ENCODE peak calls at places on chromosomes 4 and X, in four cellular contexts. One of them, this sample, is unnamed.

GRCh38 chrX:1506916-1507315 is 30.1 kb downstream of the P2RY8 start:
- DNase-seq in IMR-90: no peak
- DNase-seq in H9: no peak
- DNase-seq in AG04450: no peak
- DNase-seq in this sample: no peak

GRCh38 chr4:54050214-54050904 is 14.0 kb downstream of the CHIC2 start:
- DNase-seq in IMR-90: peak; percentile 78
- DNase-seq in H9: no peak
- DNase-seq in AG04450: peak; percentile 32
- DNase-seq in this sample: no peak

GRCh38 chr4:43453058-43453457 is 560.5 kb downstream of the GRXCR1 start:
- DNase-seq in IMR-90: no peak
- DNase-seq in H9: no peak
- DNase-seq in AG04450: no peak
- DNase-seq in this sample: no peak

GRCh38 chr4:153209410-153209809 is 5.2 kb downstream of the TRIM2 start:
- DNase-seq in IMR-90: no peak
- DNase-seq in H9: no peak
- DNase-seq in AG04450: no peak
- DNase-seq in this sample: peak; percentile 44

GRCh38 chr4:10273030-10273429 is 156.4 kb upstream of the WDR1 start:
- DNase-seq in IMR-90: no peak
- DNase-seq in H9: no peak
- DNase-seq in AG04450: no peak
- DNase-seq in this sample: no peak

GRCh38 chr4:160217352-160217751 is 1114.5 kb downstream of the RAPGEF2 start:
- DNase-seq in IMR-90: no peak
- DNase-seq in H9: no peak
- DNase-seq in AG04450: no peak
- DNase-seq in this sample: no peak

GRCh38 chrX:154653048-154653401 is 354 bp downstream of the CTAG2 start:
- DNase-seq in IMR-90: no peak
- DNase-seq in H9: no peak
- DNase-seq in AG04450: no peak
- DNase-seq in this sample: no peak

GRCh38 chr4:37388672-37389368 is 144.3 kb downstream of the NWD2 start:
- DNase-seq in IMR-90: no peak
- DNase-seq in H9: peak; percentile 55
- DNase-seq in AG04450: no peak
- DNase-seq in this sample: no peak

GRCh38 chr4:104815593-104816156 is 321.0 kb upstream of the CXXC4 start:
- DNase-seq in IMR-90: no peak
- DNase-seq in H9: no peak
- DNase-seq in AG04450: no peak
- DNase-seq in this sample: no peak

GRCh38 chr4:83643036-83643435 is 107.1 kb downstream of the GPAT3 start:
- DNase-seq in IMR-90: no peak
- DNase-seq in H9: no peak
- DNase-seq in AG04450: no peak
- DNase-seq in this sample: no peak

GRCh38 chr4:30153427-30153826 is 566.7 kb upstream of the PCDH7 start:
- DNase-seq in IMR-90: no peak
- DNase-seq in H9: no peak
- DNase-seq in AG04450: no peak
- DNase-seq in this sample: no peak
- H3K9me3 ChIP-seq in IMR-90: peaks cover 3% of the 10 kb centered on the region
- H3K9me3 ChIP-seq in H9: no peaks in the 10 kb centered on the region
- H3K9me3 ChIP-seq in AG04450: peaks cover 5% of the 10 kb centered on the region
- H3K9me3 ChIP-seq in this sample: no peaks in the 10 kb centered on the region

GRCh38 chr4:20075479-20075878 is 176.2 kb upstream of the SLIT2 start:
- DNase-seq in IMR-90: peak; percentile 1
- DNase-seq in H9: no peak
- DNase-seq in AG04450: no peak
- DNase-seq in this sample: no peak

GRCh38 chr4:20078644-20079043 is 173.1 kb upstream of the SLIT2 start:
- DNase-seq in IMR-90: no peak
- DNase-seq in H9: no peak
- DNase-seq in AG04450: no peak
- DNase-seq in this sample: no peak

DNA sequence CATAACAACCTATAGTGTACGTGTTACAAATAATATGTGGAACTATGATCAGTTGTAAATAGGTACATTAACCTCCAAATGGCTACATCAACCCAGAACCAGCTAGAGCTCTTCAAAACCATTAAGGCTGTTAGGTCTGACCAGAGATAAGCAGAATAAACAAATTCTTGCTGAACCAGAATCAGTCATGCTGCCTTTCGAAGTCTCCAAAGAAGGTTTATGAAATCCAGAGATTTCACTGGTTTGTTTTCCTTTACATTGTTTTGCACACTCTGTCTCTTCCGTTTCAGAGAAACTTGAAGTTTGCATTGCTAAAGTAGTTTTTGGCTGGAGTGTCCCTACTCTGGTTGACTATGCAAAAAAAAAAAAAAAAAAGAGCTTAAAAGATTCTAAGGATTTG is 177.3 kb upstream of the SLIT2 start:
- DNase-seq in IMR-90: peak; percentile 55
- DNase-seq in H9: no peak
- DNase-seq in AG04450: peak; percentile 1
- DNase-seq in this sample: no peak
- H3K9me3 ChIP-seq in IMR-90: no peaks in the 10 kb centered on the region
- H3K9me3 ChIP-seq in H9: no peaks in the 10 kb centered on the region
- H3K9me3 ChIP-seq in AG04450: no peaks in the 10 kb centered on the region
- H3K9me3 ChIP-seq in this sample: no peaks in the 10 kb centered on the region

GRCh38 chr4:170214731-170215130 is 125.0 kb upstream of the AADAT start:
- DNase-seq in IMR-90: no peak
- DNase-seq in H9: no peak
- DNase-seq in AG04450: no peak
- DNase-seq in this sample: no peak

GRCh38 chr4:170214101-170214500 is 124.3 kb upstream of the AADAT start:
- DNase-seq in IMR-90: no peak
- DNase-seq in H9: no peak
- DNase-seq in AG04450: no peak
- DNase-seq in this sample: no peak
- H3K9me3 ChIP-seq in IMR-90: peaks cover 4% of the 10 kb centered on the region
- H3K9me3 ChIP-seq in H9: peaks cover 10% of the 10 kb centered on the region
- H3K9me3 ChIP-seq in AG04450: peaks cover 10% of the 10 kb centered on the region
- H3K9me3 ChIP-seq in this sample: no peaks in the 10 kb centered on the region

DNA sequence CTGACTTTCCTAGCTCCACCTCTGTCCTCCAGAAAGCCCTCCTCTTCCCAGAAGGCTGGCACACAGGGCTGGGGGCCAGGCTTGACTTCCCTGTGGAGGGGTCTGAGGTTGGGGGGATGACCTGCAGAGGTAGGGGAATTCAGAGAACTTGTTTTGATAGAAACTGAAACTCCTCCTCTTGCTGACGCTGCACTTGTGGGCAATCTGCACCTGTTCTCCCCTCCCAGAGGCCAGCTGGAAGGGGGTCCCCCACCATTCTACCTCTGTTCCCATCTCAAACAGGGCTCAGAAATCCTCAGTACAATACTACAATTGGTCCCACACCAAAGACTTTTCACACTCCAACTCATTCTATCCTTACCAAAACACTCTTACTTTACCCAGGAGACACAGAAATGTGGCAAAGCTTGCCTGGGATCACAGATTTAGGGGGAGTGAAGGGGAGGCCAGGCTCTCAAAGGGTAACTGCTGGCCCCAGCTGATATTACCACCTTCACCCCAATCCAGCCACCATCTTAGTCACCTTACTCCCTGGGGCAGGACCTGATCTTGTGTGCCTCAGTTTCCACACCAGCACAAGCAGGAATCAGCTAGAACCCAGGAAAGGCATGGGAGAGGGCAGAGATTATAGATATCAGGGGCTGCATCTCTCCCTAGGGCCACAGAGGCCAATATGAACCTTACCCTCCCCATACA is 18.5 kb downstream of the OTUD5 start:
- DNase-seq in IMR-90: no peak
- DNase-seq in H9: no peak
- DNase-seq in AG04450: no peak
- DNase-seq in this sample: no peak
- H3K9me3 ChIP-seq in IMR-90: no peaks in the 10 kb centered on the region
- H3K9me3 ChIP-seq in H9: no peaks in the 10 kb centered on the region
- H3K9me3 ChIP-seq in AG04450: no peaks in the 10 kb centered on the region
- H3K9me3 ChIP-seq in this sample: no peaks in the 10 kb centered on the region

GRCh38 chr4:5081441-5081999 is 30.2 kb downstream of the STK32B start:
- DNase-seq in IMR-90: no peak
- DNase-seq in H9: no peak
- DNase-seq in AG04450: no peak
- DNase-seq in this sample: no peak

GRCh38 chr4:5078015-5078414 is 26.7 kb downstream of the STK32B start:
- DNase-seq in IMR-90: no peak
- DNase-seq in H9: no peak
- DNase-seq in AG04450: no peak
- DNase-seq in this sample: no peak

GRCh38 chr4:5084911-5085475 is 33.7 kb downstream of the STK32B start:
- DNase-seq in IMR-90: peak; percentile 15
- DNase-seq in H9: no peak
- DNase-seq in AG04450: no peak
- DNase-seq in this sample: no peak

GRCh38 chr4:5082381-5082780 is 31.1 kb downstream of the STK32B start:
- DNase-seq in IMR-90: no peak
- DNase-seq in H9: no peak
- DNase-seq in AG04450: no peak
- DNase-seq in this sample: no peak

GRCh38 chr4:5079581-5079980 is 28.3 kb downstream of the STK32B start:
- DNase-seq in IMR-90: peak; percentile 49
- DNase-seq in H9: no peak
- DNase-seq in AG04450: no peak
- DNase-seq in this sample: no peak
- H3K9me3 ChIP-seq in IMR-90: peaks cover 4% of the 10 kb centered on the region
- H3K9me3 ChIP-seq in H9: no peaks in the 10 kb centered on the region
- H3K9me3 ChIP-seq in AG04450: no peaks in the 10 kb centered on the region
- H3K9me3 ChIP-seq in this sample: no peaks in the 10 kb centered on the region

DNA sequence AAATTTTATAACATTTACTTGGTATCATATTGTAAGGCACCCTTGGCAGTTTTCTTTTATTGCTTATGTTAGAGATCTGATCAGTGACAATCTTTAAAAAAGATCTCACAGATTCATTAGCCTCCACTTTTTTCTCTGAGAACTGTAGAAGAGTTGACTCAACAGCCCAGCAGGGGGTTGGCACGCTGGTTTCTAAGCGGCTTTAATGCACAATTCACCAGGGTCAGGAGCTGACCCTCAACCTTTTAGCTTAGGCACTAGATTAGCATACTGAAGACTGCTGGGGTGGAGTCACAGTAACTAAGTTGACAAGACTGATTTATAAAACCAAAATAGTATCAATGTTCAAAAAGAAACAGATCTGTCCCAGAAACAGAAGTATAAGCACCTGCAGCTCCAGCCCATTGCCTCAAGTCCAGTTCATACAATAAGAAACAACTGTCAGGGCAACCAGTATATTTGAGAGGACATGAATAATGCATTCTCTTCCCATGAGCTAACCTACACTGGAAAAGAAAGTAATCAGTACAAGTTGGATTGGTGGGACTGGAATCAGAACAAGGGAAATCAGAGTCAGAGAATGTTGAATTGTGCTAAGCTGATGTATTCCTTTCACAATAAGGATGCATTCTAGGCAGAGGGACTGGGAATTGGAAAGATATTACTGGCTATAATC is 77.6 kb downstream of the PDE5A start:
- DNase-seq in IMR-90: peak; percentile 73
- DNase-seq in H9: no peak
- DNase-seq in AG04450: no peak
- DNase-seq in this sample: no peak
- H3K9me3 ChIP-seq in IMR-90: no peaks in the 10 kb centered on the region
- H3K9me3 ChIP-seq in H9: no peaks in the 10 kb centered on the region
- H3K9me3 ChIP-seq in AG04450: no peaks in the 10 kb centered on the region
- H3K9me3 ChIP-seq in this sample: no peaks in the 10 kb centered on the region

DNA sequence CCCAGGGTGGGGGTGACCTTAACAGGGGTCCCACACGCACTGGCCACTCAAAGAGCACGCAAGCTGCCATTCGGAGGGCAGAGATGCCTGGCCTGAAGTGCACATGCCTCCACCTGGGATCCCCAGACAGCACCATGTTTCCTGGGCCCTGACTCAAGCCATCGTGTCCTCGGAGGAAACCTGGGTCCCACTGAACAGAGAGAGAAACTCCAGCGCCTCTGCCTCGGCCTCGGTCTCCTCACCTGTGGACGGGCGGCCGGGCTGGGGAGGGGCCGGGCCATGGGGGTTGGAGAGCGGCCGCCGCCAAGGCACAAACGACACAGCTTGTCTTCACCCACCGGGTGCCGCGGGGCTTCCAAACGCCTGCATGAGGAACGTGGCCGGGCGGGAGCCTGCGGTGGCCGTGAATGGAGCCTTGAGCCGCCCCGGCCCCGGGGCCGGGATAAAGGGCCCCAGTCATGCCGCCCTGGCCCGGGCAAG is 30.0 kb upstream of the FGFR3 start:
- DNase-seq in IMR-90: no peak
- DNase-seq in H9: no peak
- DNase-seq in AG04450: no peak
- DNase-seq in this sample: no peak
- H3K9me3 ChIP-seq in IMR-90: no peaks in the 10 kb centered on the region
- H3K9me3 ChIP-seq in H9: no peaks in the 10 kb centered on the region
- H3K9me3 ChIP-seq in AG04450: no peaks in the 10 kb centered on the region
- H3K9me3 ChIP-seq in this sample: no peaks in the 10 kb centered on the region

DNA sequence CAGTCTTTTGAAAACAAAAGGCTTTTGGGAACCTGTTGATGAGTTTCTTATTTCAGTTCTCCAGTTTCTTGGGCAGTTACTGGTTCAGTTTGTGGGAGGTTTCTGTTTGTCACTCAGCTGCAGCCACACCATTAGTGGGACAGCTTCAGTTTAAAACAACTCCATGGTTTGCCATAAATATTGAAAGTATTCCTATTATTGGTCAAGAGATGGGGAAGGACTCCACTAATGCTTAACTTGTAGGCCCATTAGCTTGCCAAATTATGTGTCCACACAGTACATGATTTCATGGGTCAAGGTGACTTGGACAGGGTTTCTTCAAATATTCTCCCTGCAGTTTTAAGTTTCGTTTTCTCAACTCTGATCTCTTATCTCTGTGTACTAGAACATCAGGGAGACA is 15.5 kb upstream of the ASIC5 start:
- DNase-seq in IMR-90: no peak
- DNase-seq in H9: no peak
- DNase-seq in AG04450: no peak
- DNase-seq in this sample: no peak
- H3K9me3 ChIP-seq in IMR-90: peaks cover 1% of the 10 kb centered on the region
- H3K9me3 ChIP-seq in H9: no peaks in the 10 kb centered on the region
- H3K9me3 ChIP-seq in AG04450: peaks cover 9% of the 10 kb centered on the region
- H3K9me3 ChIP-seq in this sample: no peaks in the 10 kb centered on the region